ENCODE peak calls at places on chromosome 18, in eight cellular contexts. C is choroid plexus epithelial cell; G is stimulated activated CD4-positive, alpha-beta T cell treated with anti-CD3 and anti-CD28 coated beads, Interleukin-15, amount 100 ng/mL, for 1 hour; U is AG20443; M is stimulated activated CD8-positive, alpha-beta memory T cell treated with anti-CD3 and anti-CD28 coated beads, Interleukin-12 subunit alpha, Interleukin-12 subunit beta, amount 100 ng/mL, for 1 hour; N is HCEC 1CT; W is kidney tubule cell; S is kidney glomerular epithelial cell. D is an unnamed sample.

GRCh38 chr18:61845212-61845611 is 47.6 kb downstream of the RNF152 start:
- DNase-seq in C (no peak), G (no peak), U (no peak), M (no peak), N (no peak), W (no peak), S (no peak), D (no peak)

GRCh38 chr18:12998332-12999060 is 7.3 kb downstream of the CEP192 start:
- DNase-seq in C (no peak), G (no peak), U (no peak), M (no peak), N (no peak), W (no peak), S (no peak), D (no peak)

GRCh38 chr18:62183578-62184195 is 3.2 kb downstream of the PIGN start:
- DNase-seq in C (peak; percentile 79), G (no peak), U (peak; percentile 40), M (peak; percentile 31), N (peak; percentile 54), W (peak; percentile 66), S (peak; percentile 21), D (peak; percentile 68)

GRCh38 chr18:45910405-45911023 is 56.6 kb downstream of the EPG5 start:
- DNase-seq in C (peak; percentile 68), G (peak; percentile 26), U (peak; percentile 75), M (peak; percentile 36), N (peak; percentile 12), W (peak; percentile 58), S (peak; percentile 3), D (peak; percentile 44)

GRCh38 chr18:22293417-22293816 is 124.0 kb downstream of the GATA6 start:
- DNase-seq in C (peak; percentile 13), G (no peak), U (peak; percentile 35), M (no peak), N (no peak), W (no peak), S (no peak), D (no peak)

GRCh38 chr18:48193521-48194251 is 215.5 kb downstream of the ZBTB7C start:
- DNase-seq in C (no peak), G (no peak), U (no peak), M (no peak), N (no peak), W (no peak), S (peak; percentile 61), D (no peak)

GRCh38 chr18:74840492-74841167 is 243.0 kb downstream of the ZNF407 start:
- DNase-seq in C (peak; percentile 65), G (no peak), U (peak; percentile 52), M (no peak), N (peak; percentile 85), W (peak; percentile 79), S (peak; percentile 19), D (no peak)

GRCh38 chr18:74082476-74083070 is 65.1 kb downstream of the FBXO15 start:
- DNase-seq in C (peak; percentile 58), G (no peak), U (peak; percentile 74), M (peak; percentile 37), N (peak; percentile 22), W (peak; percentile 70), S (no peak), D (peak; percentile 77)

GRCh38 chr18:21192308-21192624 is 49.8 kb upstream of the GREB1L start:
- DNase-seq in C (no peak), G (no peak), U (no peak), M (no peak), N (no peak), W (no peak), S (no peak), D (no peak)

GRCh38 chr18:75208055-75208835 is 694 bp downstream of the PTGR3 start:
- DNase-seq in C (peak; percentile 67), G (no peak), U (peak; percentile 59), M (peak; percentile 10), N (peak; percentile 56), W (peak; percentile 58), S (no peak), D (peak; percentile 55)

GRCh38 chr18:66632771-66633170 is 28.9 kb upstream of the CDH19 start:
- DNase-seq in C (peak; percentile 17), G (no peak), U (no peak), M (no peak), N (no peak), W (no peak), S (no peak), D (no peak)

GRCh38 chr18:478679-479078 is 21.8 kb downstream of the COLEC12 start:
- DNase-seq in C (peak; percentile 85), G (no peak), U (no peak), M (no peak), N (peak; percentile 72), W (peak; percentile 45), S (no peak), D (no peak)

GRCh38 chr18:54923339-54923956 is 35.8 kb downstream of the CCDC68 start:
- DNase-seq in C (peak; percentile 30), G (no peak), U (no peak), M (no peak), N (no peak), W (no peak), S (no peak), D (no peak)

GRCh38 chr18:40414155-40414754 is 1540.8 kb upstream of the PIK3C3 start:
- DNase-seq in C (peak; percentile 48), G (no peak), U (no peak), M (no peak), N (no peak), W (peak; percentile 11), S (no peak), D (no peak)

GRCh38 chr18:70454705-70455322 is 166.0 kb downstream of the SOCS6 start:
- DNase-seq in C (peak; percentile 91), G (no peak), U (peak; percentile 67), M (no peak), N (peak; percentile 52), W (peak; percentile 67), S (peak; percentile 83), D (peak; percentile 59)

D was measured in ACHN.